ENCODE peak calls at places on chromosome 22, in four cellular contexts. One of them, this sample, is unnamed. For H3K4me1, the result is how much of the 10 kb centered on the place peaks cover.

GRCh38 chr22:24389680-24390079 is 37.7 kb upstream of the ADORA2A start:
- DNase-seq in HCT116: no peak
- DNase-seq in A549: no peak
- DNase-seq in psoas muscle: no peak
- DNase-seq in this sample: no peak

GRCh38 chr22:32444068-32444467 is 20.2 kb downstream of the BPIFC start:
- DNase-seq in psoas muscle: no peak
- DNase-seq in HCT116: peak
- DNase-seq in A549: peak
- DNase-seq in this sample: no peak

GRCh38 chr22:43737150-43737828 is 74.8 kb downstream of the EFCAB6 start:
- DNase-seq in HCT116: no peak
- DNase-seq in A549: no peak
- DNase-seq in psoas muscle: no peak
- DNase-seq in this sample: no peak

GRCh38 chr22:33109532-33110148 is 51.5 kb upstream of the SYN3 start:
- DNase-seq in psoas muscle: no peak
- DNase-seq in A549: no peak
- DNase-seq in HCT116: no peak
- DNase-seq in this sample: no peak

GRCh38 chr22:22368516-22368915 is 123.9 kb downstream of the VPREB1 start:
- DNase-seq in psoas muscle: no peak
- DNase-seq in A549: no peak
- DNase-seq in HCT116: no peak
- DNase-seq in this sample: no peak

GRCh38 chr22:48464246-48464645 is 1363.4 kb downstream of the BRD1 start:
- DNase-seq in HCT116: no peak
- DNase-seq in A549: no peak
- DNase-seq in psoas muscle: no peak
- DNase-seq in this sample: no peak

GRCh38 chr22:17972385-17973181 is 51.8 kb downstream of the MICAL3 start:
- DNase-seq in psoas muscle: peak
- DNase-seq in HCT116: no peak
- DNase-seq in A549: peak
- DNase-seq in this sample: no peak

GRCh38 chr22:21003782-21004181 is 1.9 kb upstream of the THAP7 start:
- DNase-seq in HCT116: no peak
- DNase-seq in A549: no peak
- DNase-seq in psoas muscle: no peak
- DNase-seq in this sample: no peak

GRCh38 chr22:20952544-20953341 is 14.3 kb upstream of the AIFM3 start:
- DNase-seq in A549: no peak
- DNase-seq in HCT116: no peak
- DNase-seq in psoas muscle: no peak
- DNase-seq in this sample: no peak

GRCh38 chr22:48701296-48702030 is 1126.2 kb downstream of the BRD1 start:
- DNase-seq in HCT116: no peak
- DNase-seq in psoas muscle: no peak
- DNase-seq in A549: no peak
- DNase-seq in this sample: no peak

GRCh38 chr22:32613773-32614172 is 139.2 kb downstream of the FBXO7 start:
- DNase-seq in HCT116: no peak
- DNase-seq in psoas muscle: no peak
- DNase-seq in A549: no peak
- DNase-seq in this sample: no peak

GRCh38 chr22:33831207-33831606 is 89.1 kb downstream of the LARGE1 start:
- DNase-seq in A549: no peak
- DNase-seq in HCT116: no peak
- DNase-seq in psoas muscle: no peak
- DNase-seq in this sample: no peak

GRCh38 chr22:30968015-30968923 is at the start of gene MORC2:
- DNase-seq in HCT116: no peak
- DNase-seq in A549: peak
- DNase-seq in psoas muscle: peak
- DNase-seq in this sample: peak

GRCh38 chr22:26853071-26853470 is 195.7 kb downstream of the MIAT start:
- DNase-seq in psoas muscle: no peak
- DNase-seq in HCT116: no peak
- DNase-seq in A549: no peak
- DNase-seq in this sample: no peak

GRCh38 chr22:30538280-30538679 is 8.3 kb downstream of the SEC14L6 start:
- DNase-seq in psoas muscle: no peak
- DNase-seq in A549: no peak
- DNase-seq in HCT116: no peak
- DNase-seq in this sample: no peak

GRCh38 chr22:43851058-43851978 is 11.0 kb downstream of the SULT4A1 start:
- DNase-seq in A549: no peak
- DNase-seq in HCT116: no peak
- DNase-seq in psoas muscle: peak
- DNase-seq in this sample: no peak

GRCh38 chr22:32202539-32203180 is 2.2 kb downstream of the RFPL2 start:
- DNase-seq in psoas muscle: no peak
- DNase-seq in HCT116: peak
- DNase-seq in A549: peak
- DNase-seq in this sample: no peak

GRCh38 chr22:27933186-27933983 is 14.3 kb upstream of the PITPNB start:
- DNase-seq in HCT116: no peak
- DNase-seq in psoas muscle: no peak
- DNase-seq in A549: no peak
- DNase-seq in this sample: no peak

GRCh38 chr22:27531782-27532530 is 269.6 kb downstream of the MN1 start:
- DNase-seq in psoas muscle: no peak
- DNase-seq in A549: peak
- DNase-seq in HCT116: no peak
- DNase-seq in this sample: no peak

GRCh38 chr22:22075382-22076163 is 93.0 kb upstream of the TOP3B start:
- DNase-seq in A549: no peak
- DNase-seq in HCT116: no peak
- DNase-seq in psoas muscle: no peak
- DNase-seq in this sample: no peak

GRCh38 chr22:20456064-20456721 is 18.6 kb upstream of the SCARF2 start:
- DNase-seq in A549: peak
- DNase-seq in HCT116: peak
- DNase-seq in psoas muscle: peak
- DNase-seq in this sample: peak

DNA sequence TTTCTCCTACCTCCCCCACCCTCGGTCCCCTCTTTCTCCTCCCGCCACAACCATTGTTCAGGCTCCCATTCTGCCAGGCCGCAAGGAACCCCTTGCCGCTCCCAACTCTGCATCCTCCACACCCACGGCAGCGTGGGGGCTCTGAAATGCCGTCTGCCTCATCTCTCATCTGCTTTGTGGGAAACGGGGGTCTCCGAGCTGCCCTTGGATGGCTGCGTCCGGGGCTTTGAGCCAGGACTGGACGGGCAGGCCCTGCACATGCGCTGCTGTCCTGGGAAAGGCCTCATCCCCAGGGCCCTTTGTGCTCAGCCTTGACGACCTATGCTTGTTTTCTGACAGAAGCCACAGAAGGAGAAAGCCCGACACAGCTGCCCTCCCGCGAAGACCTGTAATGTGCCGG is 8.5 kb downstream of the CRELD2 start:
- DNase-seq in HCT116: no peak
- DNase-seq in psoas muscle: no peak
- DNase-seq in A549: no peak
- DNase-seq in this sample: no peak
- H3K27ac ChIP-seq in HCT116: no peak
- H3K27ac ChIP-seq in psoas muscle: no peak
- H3K27ac ChIP-seq in A549: no peak
- H3K27ac ChIP-seq in this sample: no peak

GRCh38 chr22:42438293-42438650 is 6.1 kb upstream of the NFAM1 start:
- DNase-seq in A549: no peak
- DNase-seq in psoas muscle: no peak
- DNase-seq in HCT116: no peak
- DNase-seq in this sample: no peak

GRCh38 chr22:42436402-42436801 is 4.2 kb upstream of the NFAM1 start:
- DNase-seq in A549: no peak
- DNase-seq in HCT116: no peak
- DNase-seq in psoas muscle: no peak
- DNase-seq in this sample: no peak

GRCh38 chr22:42439821-42440674 is 7.8 kb upstream of the NFAM1 start:
- DNase-seq in A549: no peak
- DNase-seq in HCT116: no peak
- DNase-seq in psoas muscle: peak
- DNase-seq in this sample: no peak

GRCh38 chr22:42439021-42439420 is 6.8 kb upstream of the NFAM1 start:
- DNase-seq in HCT116: no peak
- DNase-seq in psoas muscle: no peak
- DNase-seq in A549: no peak
- DNase-seq in this sample: no peak

DNA sequence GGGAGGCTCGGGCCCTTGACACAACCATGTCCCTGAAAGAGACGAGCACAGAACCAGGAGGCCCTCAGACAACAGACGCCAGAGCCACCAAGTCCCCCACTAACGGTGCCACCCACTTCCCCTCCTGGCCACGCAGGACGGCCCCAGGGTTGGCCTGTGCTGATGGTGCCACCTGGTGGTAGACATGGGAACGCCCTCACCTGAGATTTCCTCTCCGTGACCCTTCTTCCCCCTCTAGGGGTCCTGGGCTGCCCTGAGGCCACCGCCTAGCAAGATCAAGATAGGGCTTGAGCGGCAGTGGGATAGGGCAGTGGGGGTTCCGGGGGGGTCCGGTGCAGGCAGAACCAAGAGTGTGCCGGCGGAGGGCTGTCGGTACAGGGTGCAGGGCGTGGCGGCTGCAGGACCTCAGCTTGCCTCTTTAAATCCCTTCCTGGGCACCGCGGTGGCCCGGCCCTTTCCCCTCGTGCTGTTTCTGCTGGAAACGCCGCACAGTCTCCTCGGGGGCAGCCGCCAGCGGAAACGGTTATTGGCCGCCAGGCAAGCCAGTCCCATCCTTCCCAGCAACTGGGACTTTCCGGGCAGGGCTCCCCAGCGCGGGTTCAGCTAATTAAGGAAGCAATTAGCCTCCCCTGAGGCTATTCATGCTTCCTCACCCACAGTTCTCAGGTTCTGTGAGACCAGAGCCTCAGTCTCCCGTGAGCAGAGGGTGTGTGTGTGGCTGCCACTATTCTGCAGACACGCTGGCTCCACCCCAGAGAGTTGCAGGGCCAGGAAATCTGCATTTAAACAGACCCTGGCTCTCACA is 5.5 kb upstream of the NFAM1 start:
- DNase-seq in psoas muscle: peak
- DNase-seq in A549: peak
- DNase-seq in HCT116: peak
- DNase-seq in this sample: peak
- H3K4me1 ChIP-seq in psoas muscle: under half
- H3K4me1 ChIP-seq in A549: under half
- H3K4me1 ChIP-seq in HCT116: under half
- H3K4me1 ChIP-seq in this sample: under half

GRCh38 chr22:45783690-45784089 is 112.1 kb downstream of the ATXN10 start:
- DNase-seq in HCT116: no peak
- DNase-seq in A549: no peak
- DNase-seq in psoas muscle: no peak
- DNase-seq in this sample: no peak
- H3K27ac ChIP-seq in HCT116: no peak
- H3K27ac ChIP-seq in A549: peak
- H3K27ac ChIP-seq in psoas muscle: peak
- H3K27ac ChIP-seq in this sample: no peak

GRCh38 chr22:38864361-38865191 is 7.4 kb downstream of the CBX6 start:
- DNase-seq in A549: no peak
- DNase-seq in psoas muscle: peak
- DNase-seq in HCT116: no peak
- DNase-seq in this sample: no peak
- H3K4me1 ChIP-seq in A549: under half
- H3K4me1 ChIP-seq in psoas muscle: under half
- H3K4me1 ChIP-seq in HCT116: under half
- H3K4me1 ChIP-seq in this sample: under half